ENCODE peak calls at places on chromosomes 5 and 9, in nine cellular contexts. V is PC-3, Y is IMR-90, Z is heart right ventricle, J is fibroblast of mammary gland, C is B cell, F is brain microvascular endothelial cell, B is HCT116, I is Panc1. D is an unnamed sample.

GRCh38 chr5:96243203-96243602 is 189.8 kb downstream of the PCSK1 start:
- DNase-seq in B (no peak), Y (peak), Z (no peak), I (no peak), J (no peak), F (no peak), C (no peak), V (no peak), D (no peak)

GRCh38 chr5:96790851-96791513 is 16.8 kb downstream of the ERAP1 start:
- DNase-seq in Y (peak), I (no peak), Z (no peak), B (no peak), J (peak), F (peak), C (no peak), V (peak), D (no peak)

GRCh38 chr5:103450333-103451061 is 112.1 kb downstream of the NUDT12 start:
- DNase-seq in F (peak), V (peak), I (no peak), Z (no peak), C (no peak), B (no peak), J (peak), Y (peak), D (no peak)

GRCh38 chr5:177133845-177134652 is 476 bp downstream of the NSD1 start:
- DNase-seq in V (peak), J (peak), F (no peak), B (no peak), I (no peak), Z (no peak), C (peak), Y (peak), D (no peak)

GRCh38 chr5:138832218-138832617 is 42.9 kb downstream of the LRRTM2 start:
- DNase-seq in J (peak), F (no peak), C (no peak), B (no peak), V (no peak), Z (no peak), Y (no peak), I (no peak), D (no peak)

GRCh38 chr5:132873119-132873929 is at the start of gene LEAP2:
- DNase-seq in Z (peak), J (no peak), Y (peak), I (no peak), V (no peak), C (no peak), B (no peak), F (no peak), D (no peak)

GRCh38 chr5:113233606-113234005 is 201.2 kb downstream of the TSSK1B start:
- DNase-seq in Y (peak), B (no peak), Z (no peak), I (no peak), V (no peak), J (peak), C (no peak), F (no peak), D (no peak)

GRCh38 chr5:170168797-170169196 is 63.1 kb downstream of the FOXI1 start:
- DNase-seq in B (no peak), J (no peak), C (no peak), Z (no peak), I (no peak), Y (no peak), F (no peak), V (no peak), D (no peak)

GRCh38 chr9:70218767-70219166 is 40.0 kb upstream of the SMC5 start:
- DNase-seq in C (no peak), B (no peak), F (no peak), V (no peak), Y (peak), I (no peak), Z (no peak), J (peak), D (no peak)

GRCh38 chr9:36632892-36633291 is 60.2 kb downstream of the MELK start:
- DNase-seq in B (peak), J (peak), Y (peak), C (peak), F (peak), V (peak), I (no peak), Z (no peak), D (no peak)

GRCh38 chr9:26643826-26644225 is 248.8 kb downstream of the CAAP1 start:
- DNase-seq in V (no peak), Y (no peak), Z (no peak), B (no peak), F (no peak), I (no peak), J (no peak), C (no peak), D (no peak)
- TF ChIP-seq CTCF in V (no peak), Y (no peak), Z (no peak), B (no peak), F (no peak), I (no peak), J (no peak), C (no peak), D (no peak)

GRCh38 chr5:77083088-77083487 is 4.0 kb downstream of the ZBED3 start:
- DNase-seq in B (no peak), Z (no peak), F (no peak), C (no peak), V (no peak), Y (no peak), I (no peak), J (no peak), D (no peak)

GRCh38 chr5:77082280-77082679 is 4.8 kb downstream of the ZBED3 start:
- DNase-seq in F (no peak), I (no peak), J (no peak), Z (no peak), B (no peak), V (no peak), Y (no peak), C (no peak), D (no peak)

GRCh38 chr5:77087484-77088291 is 603 bp upstream of the ZBED3 start:
- DNase-seq in C (no peak), B (no peak), Y (peak), Z (peak), J (no peak), I (no peak), V (no peak), F (no peak), D (no peak)

GRCh38 chr5:77080905-77081304 is 6.2 kb downstream of the ZBED3 start:
- DNase-seq in V (no peak), C (no peak), Z (no peak), J (no peak), I (no peak), B (no peak), F (no peak), Y (no peak), D (no peak)

DNA sequence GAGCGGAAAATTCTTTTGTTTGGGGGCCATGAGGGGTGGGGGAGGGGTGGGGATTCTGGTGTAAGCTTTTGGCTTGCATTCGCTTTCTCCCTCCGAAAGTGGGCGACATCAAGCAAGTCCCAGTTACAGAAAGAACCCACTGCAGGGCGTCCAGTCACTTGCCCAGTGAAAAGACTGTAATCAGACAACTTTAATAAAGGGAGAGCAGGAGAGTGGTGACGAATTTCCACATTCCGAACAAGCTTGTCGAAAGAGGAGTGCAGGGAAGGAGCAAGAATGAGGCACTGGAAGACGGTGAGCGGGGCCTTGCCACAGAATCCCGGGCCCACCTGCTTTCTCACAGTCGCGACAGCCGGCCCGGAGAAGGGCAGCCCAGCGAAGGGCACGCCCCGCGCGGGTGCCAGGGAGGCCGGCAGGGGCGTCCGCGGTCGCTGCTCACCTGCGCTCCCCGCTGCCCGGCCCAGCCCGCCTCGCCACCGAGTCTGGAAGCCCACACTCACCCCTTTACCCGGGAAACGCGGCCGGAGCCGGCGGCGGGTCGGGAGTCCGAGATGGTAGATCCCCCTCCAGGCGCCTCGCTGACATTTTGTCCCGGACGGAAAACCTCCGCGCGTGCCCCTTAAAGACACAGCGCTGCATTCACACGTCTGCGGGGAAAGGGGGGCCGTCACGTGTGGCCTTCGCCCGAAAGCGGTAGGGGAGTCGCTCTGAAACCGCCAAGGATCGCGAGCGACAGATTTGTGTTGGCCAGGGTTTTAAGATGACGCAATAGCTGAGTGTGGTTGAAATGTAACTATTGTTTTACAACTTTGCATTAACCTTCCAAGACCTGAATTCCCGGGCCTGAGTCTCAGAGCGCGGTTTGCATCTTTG is at the start of gene ZBED3:
- DNase-seq in C (peak), B (peak), Z (peak), J (peak), F (peak), V (peak), Y (peak), I (peak), D (peak)
- TF ChIP-seq CTCF in C (peak), B (peak), Z (no peak), J (peak), F (peak), V (peak), Y (no peak), I (peak), D (peak)

GRCh38 chr9:108416321-108416720 is 439.5 kb downstream of the ACTL7B start:
- DNase-seq in B (peak), Y (peak), F (no peak), Z (no peak), I (no peak), V (peak), C (no peak), J (peak), D (no peak)
- TF ChIP-seq CTCF in B (peak), Y (no peak), F (peak), Z (no peak), I (no peak), V (peak), C (no peak), J (no peak), D (no peak)

GRCh38 chr9:5437254-5438216 is at the start of gene PLGRKT:
- DNase-seq in Z (peak), Y (peak), B (peak), V (peak), I (no peak), C (peak), J (peak), F (peak), D (peak)
- TF ChIP-seq CTCF in Z (peak), Y (peak), B (no peak), V (no peak), I (no peak), C (peak), J (no peak), F (peak), D (peak)

GRCh38 chr9:12640866-12641636 is 52.1 kb upstream of the TYRP1 start:
- DNase-seq in J (no peak), F (no peak), V (no peak), C (no peak), B (no peak), Y (no peak), Z (no peak), I (no peak), D (no peak)
- TF ChIP-seq CTCF in J (no peak), F (no peak), V (no peak), C (no peak), B (no peak), Y (no peak), Z (no peak), I (no peak), D (no peak)

DNA sequence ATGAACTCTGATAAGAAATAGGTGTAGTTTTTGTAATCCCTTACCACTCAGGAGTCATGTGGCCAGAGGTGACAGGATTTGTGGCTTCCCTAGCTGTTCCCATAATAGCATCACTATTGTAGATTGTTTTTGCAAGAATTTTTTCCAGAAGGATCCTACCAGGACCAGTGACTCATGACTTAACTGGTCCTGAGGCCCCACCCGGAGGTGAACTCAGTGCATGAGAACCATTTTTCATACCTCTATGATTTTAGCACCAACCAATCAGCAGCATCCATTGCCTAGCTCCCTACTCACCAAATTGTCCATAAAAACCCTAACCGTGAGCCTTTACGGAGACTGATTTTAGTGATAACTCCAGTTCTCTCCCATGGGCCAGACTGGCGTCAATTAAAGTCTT is 484.8 kb downstream of the PSAT1 start:
- DNase-seq in C (no peak), B (no peak), Y (peak), Z (no peak), F (peak), I (no peak), J (no peak), V (peak), D (no peak)
- TF ChIP-seq CTCF in C (no peak), B (no peak), Y (peak), Z (no peak), F (no peak), I (no peak), J (no peak), V (peak), D (no peak)